ENCODE peak calls at places on chromosomes 6 and 20, in four cellular contexts. P is H1, U is HepG2, Y is GM12878. V is an unnamed sample.
A peak's percentile ranks its signal among the peaks of the same experiment; 100 is the strongest.

GRCh38 chr20:9945406-9945805 is 89.4 kb upstream of the ANKEF1 start:
- DNase-seq in P (no peak), U (no peak), Y (no peak), V (no peak)

GRCh38 chr6:145929037-145929633 is 35.0 kb downstream of the SHPRH start:
- DNase-seq in P (no peak), U (peak; percentile 49), Y (no peak), V (no peak)

GRCh38 chr20:20010639-20011500 is 6.3 kb upstream of the NAA20 start:
- DNase-seq in P (no peak), U (peak; percentile 91), Y (no peak), V (no peak)

GRCh38 chr20:8718214-8718613 is 350.7 kb upstream of the PLCB4 start:
- DNase-seq in P (no peak), U (no peak), Y (no peak), V (no peak)

GRCh38 chr20:17023811-17024210 is 203.0 kb upstream of the PCSK2 start:
- DNase-seq in P (peak; percentile 66), U (no peak), Y (no peak), V (peak; percentile 60)

GRCh38 chr6:49849121-49849907 is 17.0 kb downstream of the CRISP1 start:
- DNase-seq in P (no peak), U (peak; percentile 64), Y (no peak), V (no peak)

GRCh38 chr6:118748311-118749062 is 97.1 kb upstream of the CEP85L start:
- DNase-seq in P (peak; percentile 56), U (no peak), Y (no peak), V (peak; percentile 43)

GRCh38 chr6:170405311-170405975 is 98.9 kb downstream of the FAM120B start:
- DNase-seq in P (no peak), U (no peak), Y (no peak), V (no peak)

DNA sequence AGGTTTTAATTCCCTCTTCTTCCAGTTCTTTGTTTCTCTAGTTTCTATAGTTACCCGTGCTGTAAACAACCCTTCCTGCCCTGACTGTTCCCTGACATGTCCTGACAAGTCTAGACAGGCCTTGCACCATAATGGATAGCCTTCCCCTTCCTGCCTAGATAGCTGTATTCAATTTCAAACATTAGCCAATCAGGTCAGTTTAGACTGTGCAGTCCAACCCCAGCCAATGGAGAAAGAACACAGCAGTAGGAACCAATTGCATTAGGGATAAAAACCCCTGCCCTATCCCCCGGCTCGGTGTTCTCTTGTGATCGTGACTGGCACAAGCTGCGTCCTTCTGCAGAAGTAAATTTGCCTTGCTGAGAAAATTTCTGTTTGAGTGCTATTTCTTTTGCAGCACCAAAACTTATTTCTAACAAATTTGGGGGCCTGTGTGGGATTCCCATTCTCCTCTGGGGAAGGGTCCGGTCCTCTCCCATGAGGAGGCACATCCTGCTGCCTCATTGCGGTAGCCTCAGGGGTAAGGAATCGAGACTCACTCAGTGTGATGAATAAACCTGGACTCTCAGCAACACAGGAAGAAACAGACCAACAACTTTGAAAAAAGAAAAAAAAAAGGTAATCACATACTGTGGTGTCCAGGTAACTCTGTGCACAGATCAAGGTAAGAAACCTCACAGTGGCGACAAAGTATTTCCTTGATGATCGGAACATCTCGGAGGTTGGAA is 248.7 kb upstream of the ECI2 start:
- DNase-seq in P (no peak), U (no peak), Y (no peak), V (no peak)
- TF ChIP-seq ATF3 in P (no peak), U (no peak), Y (no peak), V (no peak)

GRCh38 chr6:31271641-31272357 is at the start of gene HLA-C:
- DNase-seq in P (peak; percentile 85), U (peak; percentile 95), Y (peak; percentile 95), V (peak; percentile 81)

GRCh38 chr6:31272856-31273626 is 1.1 kb upstream of the HLA-C start:
- DNase-seq in P (no peak), U (no peak), Y (no peak), V (no peak)

GRCh38 chr6:31267504-31268371 is 4.2 kb downstream of the HLA-C start:
- DNase-seq in P (no peak), U (no peak), Y (no peak), V (no peak)

GRCh38 chr6:31272431-31272830 is 539 bp upstream of the HLA-C start:
- DNase-seq in P (no peak), U (no peak), Y (no peak), V (no peak)

DNA sequence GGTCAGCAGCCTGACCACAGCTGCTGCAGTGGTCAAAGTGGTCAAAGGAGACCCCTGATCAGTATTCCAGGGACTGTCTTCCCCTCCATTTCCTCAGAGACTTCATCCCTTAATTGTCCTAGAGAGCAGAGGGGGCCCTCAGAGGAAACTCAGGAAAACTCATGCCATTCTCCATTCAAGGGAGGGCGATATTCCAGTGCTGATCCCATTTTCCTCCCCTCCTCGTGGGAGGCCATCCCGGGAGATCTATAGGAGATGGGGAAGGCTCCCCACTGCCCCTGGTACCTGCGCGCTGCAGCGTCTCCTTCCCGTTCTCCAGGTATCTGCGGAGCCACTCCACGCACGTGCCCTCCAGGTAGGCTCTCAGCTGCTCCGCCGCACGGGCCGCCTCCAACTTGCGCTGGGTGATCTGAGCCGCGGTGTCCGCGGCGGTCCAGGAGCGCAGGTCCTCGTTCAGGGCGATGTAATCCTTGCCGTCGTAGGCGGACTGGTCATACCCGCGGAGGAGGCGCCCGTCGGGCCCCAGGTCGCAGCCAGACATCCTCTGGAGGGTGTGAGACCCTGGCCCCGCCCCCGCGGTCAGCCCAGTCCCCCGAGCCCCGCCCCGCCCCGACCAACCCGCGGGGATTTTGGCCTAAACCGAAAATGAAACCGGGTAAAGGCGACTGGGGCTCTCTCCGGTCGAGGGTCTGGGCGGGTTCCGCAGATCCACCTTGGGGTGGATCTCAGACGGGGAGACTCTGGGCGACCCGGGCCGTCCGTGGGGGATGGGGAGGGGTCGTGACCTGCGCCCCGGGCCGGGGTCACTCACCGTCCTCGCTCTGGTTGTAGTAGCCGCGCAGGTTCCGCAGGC is 878 bp downstream of the HLA-C start:
- DNase-seq in P (peak; percentile 79), U (no peak), Y (no peak), V (peak; percentile 46)
- TF ChIP-seq ATF3 in P (no peak), U (no peak), Y (no peak), V (no peak)

DNA sequence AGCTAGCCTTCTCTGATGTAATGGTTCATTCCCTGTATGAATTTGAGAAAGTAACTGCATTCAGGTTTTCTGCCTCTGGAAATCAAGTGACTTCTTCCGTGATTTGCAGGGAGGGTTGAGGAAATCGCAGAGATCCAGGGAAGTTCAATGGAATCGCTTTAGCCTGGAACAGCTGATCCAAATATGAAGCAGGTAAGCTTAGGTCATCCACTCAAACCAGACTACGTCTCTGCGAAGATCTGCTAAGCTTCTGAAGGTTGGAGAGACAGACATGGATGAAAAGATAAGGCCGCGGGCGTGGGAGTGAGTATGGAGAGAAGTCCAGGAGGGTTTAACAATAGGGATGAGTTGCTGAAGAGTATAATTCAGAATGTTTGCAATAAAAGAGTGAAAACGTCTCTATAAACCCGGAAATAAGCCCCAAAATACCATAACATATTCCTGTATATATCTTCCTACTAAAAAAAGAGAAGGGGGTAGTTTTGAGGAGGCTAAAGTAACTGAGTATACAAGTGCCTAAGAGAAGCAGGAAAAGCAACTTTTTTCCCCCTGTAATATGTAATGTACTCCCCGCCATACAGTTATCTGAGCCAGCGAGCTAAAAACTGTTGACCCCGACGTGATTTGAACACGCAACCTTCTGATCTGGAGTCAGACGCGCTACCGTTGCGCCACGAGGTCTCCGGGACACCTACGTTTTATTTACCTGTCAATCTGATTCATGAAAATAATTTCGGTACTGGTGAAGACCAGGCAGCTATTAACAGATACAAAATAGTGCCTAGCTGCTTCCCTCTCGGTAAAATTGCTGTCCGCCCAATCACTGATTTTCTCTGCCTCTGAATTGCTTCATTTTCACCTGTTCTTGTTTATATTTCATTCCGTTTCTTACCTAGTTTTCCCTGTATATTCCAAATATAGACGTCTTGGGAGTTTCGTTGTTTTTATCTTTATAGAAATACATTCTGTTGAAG is 33.9 kb upstream of the BTN3A2 start:
- DNase-seq in P (peak; percentile 82), U (peak; percentile 73), Y (no peak), V (peak; percentile 56)
- TF ChIP-seq ATF3 in P (no peak), U (peak; percentile 14), Y (no peak), V (no peak)

DNA sequence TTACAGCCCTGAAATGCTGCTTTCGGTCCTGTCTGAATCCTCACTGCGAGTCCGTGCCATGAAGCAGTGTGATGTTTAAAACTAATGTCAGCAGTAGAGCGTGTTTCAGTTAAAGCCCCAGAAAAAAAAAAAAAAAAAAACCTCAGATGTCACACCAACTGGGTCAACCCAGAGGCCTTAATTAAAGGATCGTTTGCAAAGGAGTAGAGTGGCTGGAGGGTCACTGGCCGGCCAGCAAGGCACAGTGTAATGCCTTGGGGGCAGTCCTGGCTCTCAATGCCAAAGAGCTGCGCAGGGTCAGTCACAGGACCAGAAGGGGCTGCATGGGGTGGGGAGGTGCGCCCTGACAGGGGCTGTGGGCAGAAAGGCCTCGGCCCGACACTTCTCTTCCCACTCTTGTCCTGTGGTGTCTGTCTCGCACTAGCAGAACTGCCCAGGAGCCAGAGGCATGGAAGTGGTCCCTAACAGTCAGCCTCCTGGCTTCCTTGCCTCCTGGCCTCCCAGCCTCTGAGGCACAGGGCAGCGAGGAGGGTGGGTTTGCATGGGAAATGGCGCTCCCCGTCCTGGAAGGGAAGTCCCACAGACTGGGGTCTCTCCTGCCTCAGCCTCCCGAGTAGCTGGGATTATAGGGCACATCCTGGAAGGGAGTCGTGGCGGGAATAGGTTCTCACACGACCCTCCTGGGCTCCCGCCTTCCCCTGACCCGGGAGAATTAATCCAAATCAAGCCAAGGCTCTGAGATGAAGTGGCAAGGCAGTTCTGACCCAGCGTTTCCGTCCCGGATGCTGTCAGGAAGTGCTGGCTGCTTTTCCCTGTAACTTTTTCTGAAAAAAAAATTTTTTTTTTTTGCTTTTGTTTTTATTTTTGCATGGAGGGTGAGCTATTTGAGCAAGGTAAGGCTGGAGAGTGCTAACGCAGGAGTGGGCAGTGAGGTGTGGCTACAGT is 53.7 kb upstream of the MPC1 start:
- DNase-seq in P (no peak), U (no peak), Y (no peak), V (no peak)
- TF ChIP-seq ATF3 in P (no peak), U (no peak), Y (no peak), V (no peak)

GRCh38 chr6:31922942-31923341 is 4.6 kb upstream of the C2 start:
- DNase-seq in P (no peak), U (peak; percentile 73), Y (no peak), V (peak; percentile 50)

GRCh38 chr6:31928672-31928939 is 1.1 kb downstream of the C2 start:
- DNase-seq in P (no peak), U (no peak), Y (no peak), V (no peak)

GRCh38 chr6:31930962-31931361 is 3.4 kb downstream of the C2 start:
- DNase-seq in P (no peak), U (no peak), Y (no peak), V (no peak)

GRCh38 chr6:31927868-31928671 is 553 bp downstream of the C2 start:
- DNase-seq in P (no peak), U (no peak), Y (no peak), V (no peak)

DNA sequence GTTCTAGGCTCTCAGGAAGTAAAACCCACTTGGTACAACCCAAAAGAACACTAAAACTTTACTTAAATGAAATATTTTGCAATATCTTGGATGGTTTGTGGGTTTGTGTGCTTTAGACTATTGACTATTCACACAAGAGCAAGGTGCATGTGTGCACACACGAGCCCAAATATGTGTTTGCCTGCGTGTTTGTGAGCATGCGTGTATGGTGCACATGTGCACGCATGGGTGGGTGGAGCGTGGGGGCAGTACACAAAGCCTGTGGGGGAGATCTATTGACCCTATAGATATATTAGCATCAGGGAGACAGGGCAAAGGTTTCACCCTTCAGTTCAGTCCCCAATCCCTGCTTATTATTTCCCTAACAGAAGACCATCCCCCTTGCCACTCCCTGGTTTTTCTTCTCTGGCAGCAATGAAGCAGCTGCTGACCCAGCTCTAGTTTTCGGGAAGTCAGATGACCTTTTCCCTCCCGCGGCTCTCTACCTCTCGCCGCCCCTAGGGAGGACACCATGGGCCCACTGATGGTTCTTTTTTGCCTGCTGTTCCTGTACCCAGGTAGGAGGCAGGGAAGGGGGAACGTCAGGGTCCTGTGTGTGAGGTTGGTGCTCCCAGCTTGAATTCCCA is at the start of gene C2:
- DNase-seq in P (no peak), U (peak; percentile 96), Y (no peak), V (no peak)
- TF ChIP-seq ATF3 in P (no peak), U (no peak), Y (no peak), V (no peak)

V was measured in WTC11.